ENCODE peak calls at places on chromosomes 5 and 9, in seven cellular contexts. R, Q, V, Z, D, X and S are unnamed samples.

GRCh38 chr9:109319072-109319630 is 1.7 kb downstream of the EPB41L4B start:
- DNase-seq in X (peak), Q (no peak), V (no peak), D (no peak), Z (no peak), R (no peak), S (peak)

GRCh38 chr9:114214181-114214580 is 58.8 kb downstream of the COL27A1 start:
- DNase-seq in D (no peak), Z (no peak), R (no peak), Q (no peak), X (no peak), V (no peak), S (no peak)

GRCh38 chr9:18438300-18438925 is 35.5 kb upstream of the ADAMTSL1 start:
- DNase-seq in X (peak), D (no peak), Q (peak), Z (no peak), V (no peak), R (peak), S (peak)

GRCh38 chr5:139415221-139415861 is 11.5 kb upstream of the SPATA24 start:
- DNase-seq in R (no peak), V (no peak), Q (peak), Z (peak), D (no peak), X (no peak), S (no peak)

GRCh38 chr9:116387934-116388714 is 234.5 kb downstream of the PAPPA start:
- DNase-seq in Q (no peak), R (no peak), X (no peak), Z (no peak), V (no peak), D (no peak), S (no peak)

GRCh38 chr5:100182402-100182801 is 352.8 kb upstream of the FAM174A start:
- DNase-seq in Q (no peak), X (no peak), V (no peak), R (no peak), D (no peak), Z (no peak), S (no peak)

GRCh38 chr9:137367506-137368430 is 55.2 kb downstream of the EXD3 start:
- DNase-seq in R (no peak), Z (no peak), V (no peak), D (no peak), X (no peak), Q (no peak), S (no peak)

GRCh38 chr5:68447530-68447929 is 232.0 kb downstream of the PIK3R1 start:
- DNase-seq in X (no peak), Z (no peak), R (no peak), Q (no peak), D (no peak), V (no peak), S (no peak)

GRCh38 chr9:95147452-95147851 is 170.1 kb downstream of the FANCC start:
- DNase-seq in R (no peak), X (no peak), D (no peak), Z (no peak), Q (no peak), V (no peak), S (no peak)

GRCh38 chr9:127104465-127105311 is 17.7 kb downstream of the ANGPTL2 start:
- DNase-seq in Z (no peak), X (no peak), V (no peak), D (no peak), Q (no peak), R (no peak), S (peak)

GRCh38 chr5:149829954-149830353 is 99.8 kb downstream of the PPARGC1B start:
- DNase-seq in R (no peak), Q (no peak), D (no peak), X (no peak), Z (no peak), V (no peak), S (peak)

GRCh38 chr9:126024581-126025230 is 277.5 kb downstream of the PBX3 start:
- DNase-seq in V (no peak), Q (no peak), D (no peak), R (no peak), X (no peak), Z (no peak), S (no peak)

GRCh38 chr5:58582004-58582403 is 871 bp upstream of the RAB3C start:
- DNase-seq in V (no peak), X (peak), Q (peak), R (no peak), Z (no peak), D (no peak), S (peak)

GRCh38 chr5:108801776-108802175 is 54.1 kb downstream of the FER start:
- DNase-seq in D (no peak), R (no peak), Z (no peak), V (no peak), Q (no peak), X (no peak), S (no peak)

GRCh38 chr5:174687503-174687902 is 36.9 kb upstream of the MSX2 start:
- DNase-seq in Q (no peak), V (no peak), R (no peak), D (no peak), X (no peak), Z (no peak), S (no peak)

GRCh38 chr5:176427971-176428370 is 11.6 kb upstream of the CLTB start:
- DNase-seq in D (no peak), Q (no peak), R (no peak), Z (no peak), V (no peak), X (no peak), S (no peak)